ENCODE peak calls at places on chromosome 11, in seven cellular contexts. V, A, L, M, Z, J and F are unnamed samples.

GRCh38 chr11:14308114-14308896 is 50.7 kb downstream of the RRAS2 start:
- DNase-seq in J (peak; percentile 32), L (peak; percentile 48), Z (peak; percentile 12), V (no peak), A (peak; percentile 59), M (no peak), F (peak; percentile 59)

GRCh38 chr11:20248345-20248744 is 88.1 kb upstream of the DBX1 start:
- DNase-seq in A (no peak), L (no peak), M (no peak), V (no peak), Z (no peak), J (no peak), F (no peak)

GRCh38 chr11:69587454-69588081 is 53.4 kb upstream of the CCND1 start:
- DNase-seq in Z (peak; percentile 23), V (no peak), J (no peak), L (no peak), M (no peak), A (peak; percentile 41), F (no peak)

GRCh38 chr11:117929568-117930207 is 486 bp upstream of the TMPRSS13 start:
- DNase-seq in Z (no peak), V (no peak), J (no peak), M (no peak), L (no peak), A (no peak), F (no peak)

GRCh38 chr11:64802370-64803162 is 448 bp downstream of the MAP4K2 start:
- DNase-seq in M (peak; percentile 70), A (no peak), V (no peak), Z (no peak), J (peak; percentile 61), L (peak; percentile 30), F (no peak)

GRCh38 chr11:15941206-15941770 is 415.1 kb downstream of the SOX6 start:
- DNase-seq in M (peak; percentile 94), V (no peak), L (peak; percentile 96), J (peak; percentile 46), Z (no peak), A (no peak), F (peak; percentile 9)

GRCh38 chr11:112355726-112356125 is 95.1 kb upstream of the PLET1 start:
- DNase-seq in L (peak; percentile 40), M (peak; percentile 56), Z (peak; percentile 3), V (no peak), J (peak; percentile 46), A (no peak), F (peak; percentile 35)

GRCh38 chr11:118921121-118921928 is 4.4 kb downstream of the BCL9L start:
- DNase-seq in L (no peak), V (no peak), M (peak; percentile 79), J (peak; percentile 30), Z (no peak), A (no peak), F (peak; percentile 69)

GRCh38 chr11:120647681-120648080 is 136.1 kb downstream of the GRIK4 start:
- DNase-seq in L (no peak), V (no peak), A (no peak), J (no peak), M (no peak), Z (no peak), F (no peak)

GRCh38 chr11:1233351-1234053 is 10.6 kb downstream of the MUC5B start:
- DNase-seq in V (no peak), J (peak; percentile 49), M (peak; percentile 33), L (no peak), Z (no peak), A (no peak), F (no peak)

GRCh38 chr11:40445391-40445790 is 1014.1 kb downstream of the LRRC4C start:
- DNase-seq in A (no peak), Z (no peak), L (no peak), M (no peak), J (no peak), V (no peak), F (no peak)

GRCh38 chr11:289706-290620 is 1.0 kb downstream of the PGGHG start:
- DNase-seq in V (no peak), L (no peak), J (peak; percentile 37), A (no peak), Z (no peak), M (no peak), F (no peak)

GRCh38 chr11:45332486-45332934 is 46.4 kb upstream of the SYT13 start:
- DNase-seq in V (no peak), J (peak; percentile 81), L (peak; percentile 77), A (peak; percentile 64), M (peak; percentile 68), Z (peak; percentile 29), F (peak; percentile 56)

GRCh38 chr11:66160709-66161108 is 90.6 kb downstream of the PACS1 start:
- DNase-seq in J (no peak), M (no peak), V (no peak), Z (no peak), L (no peak), A (no peak), F (no peak)

GRCh38 chr11:66331542-66332370 is 4.5 kb downstream of the RIN1 start:
- DNase-seq in A (no peak), M (no peak), Z (no peak), V (no peak), J (peak; percentile 12), L (no peak), F (no peak)

GRCh38 chr11:839875-840617 is 2.3 kb downstream of the POLR2L start:
- DNase-seq in Z (no peak), L (no peak), V (no peak), M (no peak), J (peak; percentile 56), A (no peak), F (no peak)

GRCh38 chr11:34068098-34068497 is 16.6 kb downstream of the CAPRIN1 start:
- DNase-seq in A (no peak), Z (no peak), M (no peak), J (no peak), V (no peak), L (no peak), F (no peak)
- TF ChIP-seq MAX in A (no peak), Z (no peak), M (no peak), J (no peak), V (no peak), L (no peak), F (no peak)

DNA sequence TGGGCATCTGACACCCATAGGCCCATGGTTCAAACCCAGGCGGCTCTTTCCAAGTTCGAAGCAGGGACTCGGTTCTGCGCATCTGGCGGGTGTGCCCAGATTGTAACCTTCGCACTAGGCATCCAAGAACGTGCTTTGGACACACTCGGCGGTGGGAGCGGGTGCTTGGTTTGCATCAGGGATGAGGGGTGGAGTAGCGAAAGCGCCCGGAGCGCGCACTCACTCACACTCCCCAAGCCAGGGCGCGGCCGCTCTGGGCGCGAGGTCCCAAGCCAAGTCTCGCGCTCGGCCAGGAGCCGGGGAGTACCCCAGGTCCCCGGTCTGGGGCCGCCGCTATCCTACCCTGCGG is 243 bp upstream of the SYT9 start:
- DNase-seq in Z (no peak), A (no peak), V (no peak), M (no peak), J (no peak), L (no peak), F (no peak)
- H3K4me3 ChIP-seq in Z (no peak overlapping the region), A (peak overlapping the region; percentile 54), V (no peak overlapping the region), M (peak overlapping the region; percentile 81), J (peak overlapping the region; percentile 48), L (no peak overlapping the region), F (no peak overlapping the region)

GRCh38 chr11:91871791-91872190 is 352.8 kb upstream of the FAT3 start:
- DNase-seq in Z (no peak), V (no peak), J (no peak), M (no peak), L (no peak), A (no peak), F (peak; percentile 90)
- TF ChIP-seq MAX in Z (no peak), V (no peak), J (no peak), M (no peak), L (no peak), A (no peak), F (no peak)

GRCh38 chr11:57309106-57310059 is 15.4 kb downstream of the TNKS1BP1 start:
- DNase-seq in M (no peak), Z (no peak), L (no peak), J (no peak), A (no peak), V (no peak), F (no peak)
- H3K4me3 ChIP-seq in M (no peak overlapping the region), Z (no peak overlapping the region), L (no peak overlapping the region), J (no peak overlapping the region), A (no peak overlapping the region), V (no peak overlapping the region), F (no peak overlapping the region)

GRCh38 chr11:73195191-73196007 is 22.7 kb upstream of the P2RY2 start:
- DNase-seq in J (no peak), L (no peak), M (no peak), A (peak; percentile 64), Z (peak; percentile 67), V (no peak), F (peak; percentile 51)
- TF ChIP-seq MAX in J (no peak), L (no peak), M (no peak), A (peak; percentile 15), Z (no peak), V (no peak), F (no peak)

GRCh38 chr11:67584205-67584880 is 731 bp downstream of the GSTP1 start:
- DNase-seq in L (peak; percentile 72), J (peak; percentile 80), A (no peak), Z (no peak), V (no peak), M (peak; percentile 60), F (peak; percentile 88)

GRCh38 chr11:67583319-67584204 is at the start of gene GSTP1:
- DNase-seq in M (peak; percentile 92), L (peak; percentile 94), J (peak; percentile 95), A (peak; percentile 81), V (no peak), Z (peak; percentile 61), F (peak; percentile 97)

GRCh38 chr11:67584881-67585873 is 1.6 kb downstream of the GSTP1 start:
- DNase-seq in J (peak; percentile 53), L (peak; percentile 59), V (no peak), Z (no peak), A (no peak), M (no peak), F (no peak)

GRCh38 chr11:67585911-67586310 is 2.3 kb downstream of the GSTP1 start:
- DNase-seq in J (no peak), Z (no peak), V (no peak), L (no peak), M (no peak), A (no peak), F (no peak)

DNA sequence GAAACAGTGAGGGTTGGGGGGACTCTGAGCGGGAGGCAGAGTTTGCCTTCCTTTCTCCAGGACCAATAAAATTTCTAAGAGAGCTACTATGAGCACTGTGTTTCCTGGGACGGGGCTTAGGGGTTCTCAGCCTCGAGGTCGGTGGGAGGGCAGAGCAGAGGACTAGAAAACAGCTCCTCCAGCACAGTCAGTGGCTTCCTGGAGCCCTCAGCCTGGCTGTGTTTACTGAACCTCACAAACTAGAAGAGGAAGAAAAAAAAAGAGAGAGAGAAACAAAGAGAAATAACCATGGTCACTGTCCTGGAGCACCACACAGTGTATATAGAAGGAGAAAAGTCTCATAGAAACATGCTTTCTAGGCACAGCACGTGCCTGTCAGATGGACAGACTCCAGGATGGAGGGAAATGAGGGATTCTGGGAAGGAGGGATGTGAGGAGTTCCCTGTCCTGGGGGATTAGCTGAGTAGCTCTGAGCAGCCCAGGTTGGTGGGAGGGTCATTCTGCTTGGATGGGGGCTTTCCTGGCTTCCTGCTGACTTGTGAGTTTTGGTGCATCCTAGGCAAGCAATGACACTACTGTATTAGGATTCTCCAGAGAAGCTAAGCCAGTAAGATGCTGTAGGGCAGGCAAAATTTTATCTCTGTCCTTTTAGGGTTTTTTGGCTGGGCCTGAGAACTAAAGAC is 3.1 kb downstream of the GSTP1 start:
- DNase-seq in Z (no peak), V (no peak), M (no peak), J (no peak), L (no peak), A (no peak), F (no peak)
- H3K4me3 ChIP-seq in Z (no peak overlapping the region), V (peak overlapping the region; percentile 85), M (no peak overlapping the region), J (no peak overlapping the region), L (no peak overlapping the region), A (no peak overlapping the region), F (no peak overlapping the region)